ENCODE peak calls at places on chromosome 4, in four cellular contexts. E is effector CD8-positive, alpha-beta T cell; Q is AG08395; M is GM04504. I is an unnamed sample.

GRCh38 chr4:108060164-108060563 is 70.5 kb downstream of the HADH start:
- DNase-seq in M (peak), E (no peak), Q (peak), I (peak)

GRCh38 chr4:185599151-185599648 is 63.9 kb upstream of the PDLIM3 start:
- DNase-seq in M (no peak), Q (no peak), E (no peak), I (no peak)

GRCh38 chr4:123997116-123997515 is 600.5 kb downstream of the SPRY1 start:
- DNase-seq in M (no peak), Q (no peak), E (no peak), I (no peak)

GRCh38 chr4:117610706-117611308 is 423.5 kb upstream of the NDST3 start:
- DNase-seq in M (no peak), E (no peak), Q (no peak), I (no peak)

GRCh38 chr4:140617494-140618060 is 48.8 kb upstream of the UCP1 start:
- DNase-seq in Q (no peak), E (no peak), M (no peak), I (no peak)

GRCh38 chr4:86092684-86093083 is 267.2 kb downstream of the MAPK10 start:
- DNase-seq in M (peak), Q (peak), E (no peak), I (peak)

GRCh38 chr4:14877246-14878220 is 124.7 kb upstream of the CPEB2 start:
- DNase-seq in Q (no peak), E (no peak), M (no peak), I (no peak)

GRCh38 chr4:181971973-181972372 is 271.2 kb upstream of the TENM3 start:
- DNase-seq in M (peak), Q (peak), E (no peak), I (peak)

GRCh38 chr4:40507977-40508376 is 121.7 kb downstream of the RBM47 start:
- DNase-seq in Q (no peak), M (no peak), E (no peak), I (no peak)

GRCh38 chr4:154519214-154519613 is 27.6 kb upstream of the DCHS2 start:
- DNase-seq in E (no peak), M (no peak), Q (no peak), I (no peak)

GRCh38 chr4:127182687-127183086 is 450.1 kb upstream of the INTU start:
- DNase-seq in E (no peak), M (no peak), Q (no peak), I (no peak)

GRCh38 chr4:36235306-36235705 is 9.0 kb downstream of the ARAP2 start:
- DNase-seq in Q (no peak), M (no peak), E (no peak), I (no peak)

GRCh38 chr4:29571322-29571721 is 1148.8 kb upstream of the PCDH7 start:
- DNase-seq in E (no peak), M (no peak), Q (no peak), I (peak)

GRCh38 chr4:183504930-183505555 is at the start of gene ING2:
- DNase-seq in E (peak), M (no peak), Q (peak), I (no peak)

GRCh38 chr4:39169426-39169825 is 12.9 kb upstream of the WDR19 start:
- DNase-seq in M (no peak), Q (no peak), E (no peak), I (no peak)

GRCh38 chr4:110487873-110488272 is 11.9 kb downstream of the ENPEP start:
- DNase-seq in E (no peak), Q (no peak), M (no peak), I (no peak)